ENCODE peak calls at places on chromosome 1, in four cellular contexts. One of them, this sample, is unnamed.
A peak's percentile ranks its signal among the peaks of the same experiment; 100 is the strongest.

GRCh38 chr1:200893411-200893901 is 1.2 kb upstream of the INAVA start:
- DNase-seq in endothelial cell: no peak
- DNase-seq in WTC11: no peak
- DNase-seq in body of pancreas: no peak
- DNase-seq in this sample: no peak

GRCh38 chr1:64006276-64007051 is 197.0 kb upstream of the UBE2U start:
- DNase-seq in endothelial cell: no peak
- DNase-seq in WTC11: no peak
- DNase-seq in body of pancreas: peak; percentile 75
- DNase-seq in this sample: no peak

GRCh38 chr1:172608098-172608601 is 50.8 kb upstream of the FASLG start:
- DNase-seq in endothelial cell: no peak
- DNase-seq in body of pancreas: no peak
- DNase-seq in WTC11: no peak
- DNase-seq in this sample: no peak

GRCh38 chr1:147270721-147271120 is 28.2 kb downstream of the CHD1L start:
- DNase-seq in WTC11: no peak
- DNase-seq in body of pancreas: no peak
- DNase-seq in endothelial cell: no peak
- DNase-seq in this sample: no peak

GRCh38 chr1:62230724-62231123 is 36.1 kb downstream of the L1TD1 start:
- DNase-seq in body of pancreas: no peak
- DNase-seq in WTC11: no peak
- DNase-seq in endothelial cell: no peak
- DNase-seq in this sample: peak; percentile 13

GRCh38 chr1:68049941-68050878 is at the start of gene DIRAS3:
- DNase-seq in WTC11: no peak
- DNase-seq in endothelial cell: peak; percentile 11
- DNase-seq in body of pancreas: peak; percentile 64
- DNase-seq in this sample: peak; percentile 8

GRCh38 chr1:82950606-82951200 is 1048.2 kb downstream of the TTLL7 start:
- DNase-seq in endothelial cell: no peak
- DNase-seq in body of pancreas: no peak
- DNase-seq in WTC11: no peak
- DNase-seq in this sample: no peak

GRCh38 chr1:201696217-201696761 is 132.7 kb upstream of the IPO9 start:
- DNase-seq in endothelial cell: no peak
- DNase-seq in WTC11: no peak
- DNase-seq in body of pancreas: no peak
- DNase-seq in this sample: peak; percentile 91

GRCh38 chr1:101820080-101820479 is 176.6 kb downstream of the OLFM3 start:
- DNase-seq in body of pancreas: no peak
- DNase-seq in WTC11: no peak
- DNase-seq in endothelial cell: peak; percentile 17
- DNase-seq in this sample: peak; percentile 2

GRCh38 chr1:193005785-193006184 is 53.4 kb downstream of the UCHL5 start:
- DNase-seq in endothelial cell: no peak
- DNase-seq in body of pancreas: no peak
- DNase-seq in WTC11: no peak
- DNase-seq in this sample: no peak

GRCh38 chr1:78003882-78004718 is 639 bp upstream of the DNAJB4 start:
- DNase-seq in WTC11: peak; percentile 45
- DNase-seq in endothelial cell: peak; percentile 57
- DNase-seq in body of pancreas: peak; percentile 41
- DNase-seq in this sample: peak; percentile 59

GRCh38 chr1:246647113-246647512 is 77.1 kb upstream of the SCCPDH start:
- DNase-seq in WTC11: peak; percentile 79
- DNase-seq in body of pancreas: no peak
- DNase-seq in endothelial cell: peak; percentile 22
- DNase-seq in this sample: peak; percentile 12

GRCh38 chr1:228339059-228339704 is 67.5 kb downstream of the TRIM11 start:
- DNase-seq in endothelial cell: no peak
- DNase-seq in body of pancreas: peak; percentile 6
- DNase-seq in WTC11: no peak
- DNase-seq in this sample: no peak

GRCh38 chr1:63073530-63074306 is 248.6 kb upstream of the FOXD3 start:
- DNase-seq in WTC11: peak; percentile 43
- DNase-seq in endothelial cell: peak; percentile 36
- DNase-seq in body of pancreas: no peak
- DNase-seq in this sample: no peak

GRCh38 chr1:214281902-214282695 is 1.1 kb downstream of the SMYD2 start:
- DNase-seq in WTC11: no peak
- DNase-seq in endothelial cell: no peak
- DNase-seq in body of pancreas: peak; percentile 60
- DNase-seq in this sample: no peak

GRCh38 chr1:86965012-86965826 is 50.8 kb downstream of the HS2ST1 start:
- DNase-seq in body of pancreas: peak; percentile 16
- DNase-seq in WTC11: no peak
- DNase-seq in endothelial cell: peak; percentile 27
- DNase-seq in this sample: peak; percentile 33

GRCh38 chr1:219573960-219574359 is 38.9 kb downstream of the ZC3H11B start:
- DNase-seq in endothelial cell: no peak
- DNase-seq in body of pancreas: no peak
- DNase-seq in WTC11: no peak
- DNase-seq in this sample: no peak

GRCh38 chr1:158121604-158122254 is 59.0 kb upstream of the CD1D start:
- DNase-seq in WTC11: peak; percentile 75
- DNase-seq in endothelial cell: peak; percentile 62
- DNase-seq in body of pancreas: peak; percentile 47
- DNase-seq in this sample: peak; percentile 41

GRCh38 chr1:6585081-6585722 is 5.4 kb downstream of the ZBTB48 start:
- DNase-seq in body of pancreas: no peak
- DNase-seq in endothelial cell: no peak
- DNase-seq in WTC11: no peak
- DNase-seq in this sample: no peak

GRCh38 chr1:78855258-78855657 is 151.3 kb downstream of the ADGRL4 start:
- DNase-seq in endothelial cell: no peak
- DNase-seq in body of pancreas: no peak
- DNase-seq in WTC11: no peak
- DNase-seq in this sample: no peak

GRCh38 chr1:105730701-105731100 is 1325.8 kb upstream of the PRMT6 start:
- DNase-seq in WTC11: no peak
- DNase-seq in endothelial cell: no peak
- DNase-seq in body of pancreas: no peak
- DNase-seq in this sample: no peak

GRCh38 chr1:68149907-68150306 is 82.4 kb downstream of the WLS start:
- DNase-seq in endothelial cell: no peak
- DNase-seq in body of pancreas: no peak
- DNase-seq in WTC11: no peak
- DNase-seq in this sample: no peak

GRCh38 chr1:221435510-221435909 is 306.4 kb downstream of the DUSP10 start:
- DNase-seq in WTC11: no peak
- DNase-seq in endothelial cell: no peak
- DNase-seq in body of pancreas: no peak
- DNase-seq in this sample: no peak

DNA sequence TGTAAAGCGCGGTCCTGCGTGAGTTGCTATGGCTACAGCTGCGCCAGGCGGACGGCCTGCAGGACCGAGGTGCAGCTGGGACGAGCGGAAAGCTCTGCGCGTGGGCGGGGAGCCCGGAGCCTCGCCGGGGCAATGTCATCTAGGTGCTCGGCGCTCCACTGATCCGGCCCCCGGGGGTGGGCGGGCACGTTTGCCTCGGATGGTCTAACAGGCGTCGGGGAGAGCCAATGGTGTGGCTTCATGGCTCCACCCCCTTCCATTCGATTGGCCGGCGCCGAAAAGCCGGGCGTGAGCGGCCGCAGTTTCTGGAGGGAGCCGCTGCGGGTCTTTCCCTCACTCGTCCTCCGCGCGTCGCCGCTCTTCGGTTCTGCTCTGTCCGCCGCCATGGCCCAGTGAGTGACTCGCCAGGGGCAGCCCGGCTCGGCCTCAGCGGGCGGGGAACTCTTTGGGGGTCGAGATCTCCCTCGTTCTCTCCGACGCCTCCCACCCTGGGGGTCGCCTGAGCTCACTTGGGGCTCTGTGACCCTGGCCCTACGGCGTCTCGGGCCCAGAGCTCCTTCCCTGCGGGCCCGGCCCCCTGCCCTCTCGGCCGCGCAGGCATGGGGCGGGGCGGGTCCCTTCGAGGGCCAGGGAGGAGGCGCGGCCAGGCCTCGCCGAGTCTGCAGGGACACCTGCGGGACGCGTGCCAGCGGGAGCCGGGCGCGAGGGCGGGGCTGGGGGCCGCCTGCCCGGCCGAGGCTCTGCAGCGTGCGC is at the start of gene PGD:
- DNase-seq in body of pancreas: peak; percentile 98
- DNase-seq in WTC11: peak; percentile 99
- DNase-seq in endothelial cell: peak; percentile 98
- DNase-seq in this sample: peak; percentile 95
- TF ChIP-seq CTCF in body of pancreas: no peak
- TF ChIP-seq CTCF in WTC11: no peak
- TF ChIP-seq CTCF in endothelial cell: no peak
- TF ChIP-seq CTCF in this sample: no peak

GRCh38 chr1:32650752-32651460 is at the start of gene RBBP4:
- DNase-seq in body of pancreas: peak; percentile 98
- DNase-seq in endothelial cell: peak; percentile 100
- DNase-seq in WTC11: peak; percentile 98
- DNase-seq in this sample: peak; percentile 92
- TF ChIP-seq CTCF in body of pancreas: no peak
- TF ChIP-seq CTCF in endothelial cell: no peak
- TF ChIP-seq CTCF in WTC11: no peak
- TF ChIP-seq CTCF in this sample: no peak

DNA sequence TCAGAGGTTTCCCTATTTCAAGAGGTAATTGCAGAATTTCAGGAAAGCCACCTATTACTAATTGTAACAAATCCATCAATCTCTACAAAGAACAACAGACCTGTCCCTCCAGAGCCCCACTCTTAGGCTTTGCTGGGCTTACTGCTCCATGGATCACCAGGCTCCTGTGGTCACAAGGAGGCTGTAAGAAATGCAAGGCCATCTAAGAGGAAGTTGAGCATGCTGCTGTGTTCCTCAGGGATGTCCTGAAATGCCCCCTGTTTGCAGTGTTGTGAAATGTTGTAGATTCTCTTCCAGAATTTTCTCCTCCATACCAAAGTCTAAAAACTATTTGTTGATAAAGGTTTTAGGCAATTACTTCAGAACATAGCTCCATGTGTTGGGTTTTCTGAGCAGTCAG is 24.4 kb upstream of the DUSP23 start:
- DNase-seq in body of pancreas: peak; percentile 17
- DNase-seq in endothelial cell: no peak
- DNase-seq in WTC11: no peak
- DNase-seq in this sample: no peak
- TF ChIP-seq CTCF in body of pancreas: no peak
- TF ChIP-seq CTCF in endothelial cell: no peak
- TF ChIP-seq CTCF in WTC11: no peak
- TF ChIP-seq CTCF in this sample: no peak

GRCh38 chr1:60970081-60970509 is 112.3 kb upstream of the NFIA start:
- DNase-seq in endothelial cell: no peak
- DNase-seq in body of pancreas: no peak
- DNase-seq in WTC11: no peak
- DNase-seq in this sample: no peak
- TF ChIP-seq CTCF in endothelial cell: no peak
- TF ChIP-seq CTCF in body of pancreas: no peak
- TF ChIP-seq CTCF in WTC11: no peak
- TF ChIP-seq CTCF in this sample: peak; percentile 45

GRCh38 chr1:209593747-209594146 is 10.2 kb downstream of the CAMK1G start:
- DNase-seq in WTC11: no peak
- DNase-seq in body of pancreas: no peak
- DNase-seq in endothelial cell: no peak
- DNase-seq in this sample: no peak

GRCh38 chr1:209587778-209588177 is 4.3 kb downstream of the CAMK1G start:
- DNase-seq in WTC11: no peak
- DNase-seq in endothelial cell: no peak
- DNase-seq in body of pancreas: no peak
- DNase-seq in this sample: no peak

GRCh38 chr1:209589863-209590262 is 6.3 kb downstream of the CAMK1G start:
- DNase-seq in WTC11: no peak
- DNase-seq in body of pancreas: no peak
- DNase-seq in endothelial cell: no peak
- DNase-seq in this sample: no peak

GRCh38 chr1:209589440-209589839 is 5.9 kb downstream of the CAMK1G start:
- DNase-seq in body of pancreas: no peak
- DNase-seq in endothelial cell: no peak
- DNase-seq in WTC11: no peak
- DNase-seq in this sample: no peak

GRCh38 chr1:209590405-209590804 is 6.9 kb downstream of the CAMK1G start:
- DNase-seq in WTC11: peak; percentile 54
- DNase-seq in endothelial cell: peak; percentile 47
- DNase-seq in body of pancreas: no peak
- DNase-seq in this sample: no peak
- TF ChIP-seq CTCF in WTC11: no peak
- TF ChIP-seq CTCF in endothelial cell: no peak
- TF ChIP-seq CTCF in body of pancreas: no peak
- TF ChIP-seq CTCF in this sample: peak; percentile 17

GRCh38 chr1:110763149-110763548 is 88.4 kb upstream of the KCNA3 start:
- DNase-seq in endothelial cell: no peak
- DNase-seq in WTC11: no peak
- DNase-seq in body of pancreas: no peak
- DNase-seq in this sample: no peak

GRCh38 chr1:110766336-110766647 is 91.6 kb upstream of the KCNA3 start:
- DNase-seq in endothelial cell: no peak
- DNase-seq in WTC11: no peak
- DNase-seq in body of pancreas: no peak
- DNase-seq in this sample: no peak

GRCh38 chr1:110770832-110771231 is 96.1 kb upstream of the KCNA3 start:
- DNase-seq in WTC11: no peak
- DNase-seq in body of pancreas: no peak
- DNase-seq in endothelial cell: no peak
- DNase-seq in this sample: no peak

GRCh38 chr1:110768595-110768994 is 93.9 kb upstream of the KCNA3 start:
- DNase-seq in endothelial cell: no peak
- DNase-seq in body of pancreas: no peak
- DNase-seq in WTC11: no peak
- DNase-seq in this sample: no peak

DNA sequence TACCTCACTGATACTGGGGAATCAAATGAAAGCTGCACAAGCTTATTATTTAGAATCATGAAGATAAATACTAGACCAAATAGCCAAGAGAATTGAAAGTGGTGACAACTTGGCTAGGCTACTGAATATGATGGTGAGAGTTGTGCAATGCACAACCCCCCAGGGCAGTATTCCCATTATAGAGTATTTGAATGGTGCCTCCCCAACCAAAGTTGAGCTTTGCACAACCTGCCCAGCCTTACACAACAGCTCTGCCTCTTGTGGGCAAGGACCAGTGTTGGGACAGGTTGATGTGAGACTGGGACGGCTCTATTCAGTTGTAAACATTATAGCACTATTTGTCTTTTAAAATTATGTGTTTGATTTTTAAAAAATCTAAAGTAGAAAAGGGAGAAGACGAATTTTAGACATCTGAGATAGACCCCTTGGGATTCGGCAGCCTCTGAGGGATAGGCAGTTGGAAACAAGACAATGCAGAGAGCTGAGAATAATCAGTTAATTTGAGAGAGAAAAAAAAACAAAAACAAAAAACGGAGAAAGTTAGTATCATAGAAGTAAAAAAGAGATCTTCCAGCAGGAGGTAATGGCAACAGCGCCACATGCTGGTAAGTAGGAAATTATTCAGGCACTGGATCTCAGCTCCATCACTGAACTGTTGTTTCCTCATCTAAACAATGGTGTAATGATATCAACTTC is 91.0 kb upstream of the KCNA3 start:
- DNase-seq in endothelial cell: peak; percentile 36
- DNase-seq in body of pancreas: peak; percentile 35
- DNase-seq in WTC11: no peak
- DNase-seq in this sample: peak; percentile 6
- TF ChIP-seq CTCF in endothelial cell: peak; percentile 97
- TF ChIP-seq CTCF in body of pancreas: peak; percentile 83
- TF ChIP-seq CTCF in WTC11: peak; percentile 73
- TF ChIP-seq CTCF in this sample: peak; percentile 75